ENCODE peak calls at places on chromosomes 4 and X, in seven cellular contexts. G, K, D, A, V, Y and X are unnamed samples.

GRCh38 chr4:168689791-168690190 is 192.9 kb downstream of the PALLD start:
- DNase-seq in G (no peak), K (no peak), D (no peak), A (no peak), V (no peak), Y (no peak), X (no peak)

GRCh38 chrX:10486373-10486772 is 134.0 kb downstream of the MID1 start:
- DNase-seq in G (no peak), K (peak), D (no peak), A (no peak), V (peak), Y (no peak), X (no peak)

GRCh38 chrX:357693-358471 is 28.8 kb downstream of the PPP2R3B start:
- DNase-seq in G (no peak), K (no peak), D (no peak), A (peak), V (peak), Y (no peak), X (peak)

GRCh38 chrX:118347131-118347530 is 1.2 kb downstream of the WDR44 start:
- DNase-seq in G (no peak), K (no peak), D (no peak), A (no peak), V (peak), Y (no peak), X (peak)

GRCh38 chrX:133005038-133005437 is 46.6 kb upstream of the HS6ST2 start:
- DNase-seq in G (peak), K (no peak), D (no peak), A (no peak), V (no peak), Y (peak), X (peak)

GRCh38 chr4:30744386-30744785 is 24.2 kb downstream of the PCDH7 start:
- DNase-seq in G (no peak), K (no peak), D (no peak), A (no peak), V (no peak), Y (no peak), X (no peak)

GRCh38 chr4:150262611-150263010 is 184.4 kb downstream of the DCLK2 start:
- DNase-seq in G (no peak), K (no peak), D (no peak), A (no peak), V (no peak), Y (no peak), X (no peak)

GRCh38 chrX:866441-866990 is 235.9 kb downstream of the SHOX start:
- DNase-seq in G (no peak), K (no peak), D (no peak), A (no peak), V (no peak), Y (no peak), X (no peak)

GRCh38 chr4:158193171-158193749 is 17.0 kb upstream of the TMEM144 start:
- DNase-seq in G (no peak), K (no peak), D (peak), A (no peak), V (peak), Y (peak), X (peak)

GRCh38 chr4:158827475-158828085 is 58.8 kb downstream of the FNIP2 start:
- DNase-seq in G (no peak), K (no peak), D (no peak), A (no peak), V (no peak), Y (no peak), X (peak)

GRCh38 chr4:142656178-142656577 is 189.9 kb downstream of the INPP4B start:
- DNase-seq in G (no peak), K (no peak), D (no peak), A (peak), V (peak), Y (no peak), X (peak)

GRCh38 chr4:43132010-43132582 is 239.6 kb downstream of the GRXCR1 start:
- DNase-seq in G (peak), K (peak), D (peak), A (peak), V (peak), Y (peak), X (peak)

GRCh38 chr4:115770046-115770543 is 656.7 kb upstream of the NDST4 start:
- DNase-seq in G (no peak), K (no peak), D (no peak), A (no peak), V (no peak), Y (no peak), X (no peak)